ENCODE peak calls at places on chromosomes 7 and 10, in four cellular contexts. One of them, this sample, is unnamed.

GRCh38 chr7:158237672-158238335 is 349.8 kb downstream of the PTPRN2 start:
- DNase-seq in neuronal stem cell: no peak
- DNase-seq in H1: no peak
- DNase-seq in mesenchymal stem cell: no peak
- DNase-seq in this sample: no peak

GRCh38 chr7:116439005-116439404 is 60.5 kb upstream of the CAV2 start:
- DNase-seq in neuronal stem cell: no peak
- DNase-seq in H1: no peak
- DNase-seq in mesenchymal stem cell: no peak
- DNase-seq in this sample: no peak

GRCh38 chr10:25501912-25502311 is 327.1 kb downstream of the GPR158 start:
- DNase-seq in neuronal stem cell: no peak
- DNase-seq in H1: no peak
- DNase-seq in mesenchymal stem cell: no peak
- DNase-seq in this sample: peak; percentile 85

GRCh38 chr7:154869436-154869835 is 133.5 kb downstream of the PAXIP1 start:
- DNase-seq in neuronal stem cell: no peak
- DNase-seq in H1: no peak
- DNase-seq in mesenchymal stem cell: no peak
- DNase-seq in this sample: no peak

GRCh38 chr7:89760690-89761089 is 393.6 kb upstream of the STEAP1 start:
- DNase-seq in neuronal stem cell: no peak
- DNase-seq in H1: no peak
- DNase-seq in mesenchymal stem cell: no peak
- DNase-seq in this sample: no peak

GRCh38 chr7:36487756-36488336 is 98.2 kb downstream of the ANLN start:
- DNase-seq in neuronal stem cell: peak; percentile 42
- DNase-seq in H1: no peak
- DNase-seq in mesenchymal stem cell: peak; percentile 69
- DNase-seq in this sample: peak; percentile 74

GRCh38 chr7:2012981-2013380 is 219.8 kb downstream of the MAD1L1 start:
- DNase-seq in neuronal stem cell: no peak
- DNase-seq in H1: no peak
- DNase-seq in mesenchymal stem cell: no peak
- DNase-seq in this sample: no peak

GRCh38 chr7:7654964-7655363 is 14.4 kb downstream of the UMAD1 start:
- DNase-seq in neuronal stem cell: no peak
- DNase-seq in H1: no peak
- DNase-seq in mesenchymal stem cell: no peak
- DNase-seq in this sample: no peak

GRCh38 chr10:106819490-106819889 is 345.0 kb downstream of the SORCS1 start:
- DNase-seq in neuronal stem cell: no peak
- DNase-seq in H1: no peak
- DNase-seq in mesenchymal stem cell: no peak
- DNase-seq in this sample: no peak

GRCh38 chr10:43199088-43199683 is 60.9 kb downstream of the CSGALNACT2 start:
- DNase-seq in neuronal stem cell: no peak
- DNase-seq in H1: no peak
- DNase-seq in mesenchymal stem cell: no peak
- DNase-seq in this sample: no peak

GRCh38 chr7:47534322-47535032 is 47.4 kb downstream of the TNS3 start:
- DNase-seq in neuronal stem cell: peak; percentile 49
- DNase-seq in H1: no peak
- DNase-seq in mesenchymal stem cell: peak; percentile 69
- DNase-seq in this sample: peak; percentile 86

GRCh38 chr10:69051710-69052487 is 36.0 kb upstream of the SRGN start:
- DNase-seq in neuronal stem cell: peak; percentile 17
- DNase-seq in H1: no peak
- DNase-seq in mesenchymal stem cell: no peak
- DNase-seq in this sample: no peak

GRCh38 chr10:63365976-63366765 is 99.6 kb downstream of the JMJD1C start:
- DNase-seq in neuronal stem cell: peak; percentile 4
- DNase-seq in H1: no peak
- DNase-seq in mesenchymal stem cell: no peak
- DNase-seq in this sample: no peak

GRCh38 chr7:127251048-127251451 is 1.7 kb downstream of the GRM8 start:
- DNase-seq in neuronal stem cell: no peak
- DNase-seq in H1: no peak
- DNase-seq in mesenchymal stem cell: no peak
- DNase-seq in this sample: no peak

DNA sequence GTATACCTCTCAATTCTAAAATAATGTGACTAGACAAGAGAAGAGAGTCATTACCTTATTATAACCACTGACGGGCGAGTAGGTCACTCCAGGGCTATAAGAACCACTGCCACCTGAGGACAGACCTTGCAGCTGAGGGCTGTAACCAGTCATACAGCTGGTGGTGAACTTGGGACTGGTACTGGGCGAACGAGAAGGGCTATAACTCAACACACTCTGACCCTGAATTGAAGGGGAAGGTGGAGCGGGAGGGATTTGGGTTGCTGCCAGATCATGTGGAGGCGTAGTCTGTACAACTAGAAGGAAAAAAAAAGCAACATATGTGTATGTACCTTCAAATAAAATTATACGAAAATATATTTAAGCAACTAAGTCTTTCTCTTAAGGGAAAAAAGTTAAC is 3.4 kb downstream of the TMEM209 start:
- DNase-seq in neuronal stem cell: no peak
- DNase-seq in H1: no peak
- DNase-seq in mesenchymal stem cell: no peak
- DNase-seq in this sample: no peak
- H3K36me3 ChIP-seq in neuronal stem cell: peaks cover 74% of the 10 kb centered on the region
- H3K36me3 ChIP-seq in H1: peaks cover 19% of the 10 kb centered on the region
- H3K36me3 ChIP-seq in mesenchymal stem cell: peaks cover 4% of the 10 kb centered on the region
- H3K36me3 ChIP-seq in this sample: peaks cover 9% of the 10 kb centered on the region

DNA sequence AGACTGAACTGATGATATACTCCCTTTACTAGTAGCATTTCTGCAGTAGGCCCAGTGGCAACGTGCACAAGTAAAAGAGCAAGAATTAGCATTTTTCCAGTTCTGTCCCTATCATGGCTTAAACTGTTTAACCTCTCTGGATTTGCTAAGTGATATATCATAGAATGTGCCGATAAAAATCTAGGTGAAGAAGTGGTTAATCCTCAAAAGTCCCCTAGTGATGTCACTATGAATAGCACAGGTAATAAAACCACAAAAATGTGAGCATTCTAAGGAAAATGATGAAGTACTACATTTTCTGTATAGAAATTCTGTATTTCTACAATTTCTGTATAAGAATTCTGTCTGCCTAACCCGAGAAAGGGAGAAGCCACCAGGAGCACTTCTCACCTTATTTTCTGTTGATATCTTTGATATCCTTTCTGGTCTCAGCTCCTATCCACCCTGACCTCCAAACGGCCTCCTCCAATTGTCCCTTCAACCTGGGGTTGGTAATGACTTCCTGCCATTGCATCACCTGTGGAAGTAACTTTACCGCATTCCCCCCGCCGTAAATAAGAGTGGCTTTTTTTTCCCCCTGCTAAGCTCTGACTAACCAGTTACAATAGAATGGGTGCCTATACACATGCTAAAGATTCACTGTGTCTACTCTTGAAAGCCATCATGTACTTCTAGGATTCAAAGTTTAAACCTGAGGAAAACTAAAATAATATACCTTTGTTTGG is 155.9 kb upstream of the ASAH2 start:
- DNase-seq in neuronal stem cell: no peak
- DNase-seq in H1: peak; percentile 33
- DNase-seq in mesenchymal stem cell: no peak
- DNase-seq in this sample: peak; percentile 77
- H2BK12ac ChIP-seq in neuronal stem cell: no peak overlapping the region
- H2BK12ac ChIP-seq in H1: peak overlapping the region; percentile 91
- H2BK12ac ChIP-seq in mesenchymal stem cell: no peak overlapping the region
- H2BK12ac ChIP-seq in this sample: no peak overlapping the region

DNA sequence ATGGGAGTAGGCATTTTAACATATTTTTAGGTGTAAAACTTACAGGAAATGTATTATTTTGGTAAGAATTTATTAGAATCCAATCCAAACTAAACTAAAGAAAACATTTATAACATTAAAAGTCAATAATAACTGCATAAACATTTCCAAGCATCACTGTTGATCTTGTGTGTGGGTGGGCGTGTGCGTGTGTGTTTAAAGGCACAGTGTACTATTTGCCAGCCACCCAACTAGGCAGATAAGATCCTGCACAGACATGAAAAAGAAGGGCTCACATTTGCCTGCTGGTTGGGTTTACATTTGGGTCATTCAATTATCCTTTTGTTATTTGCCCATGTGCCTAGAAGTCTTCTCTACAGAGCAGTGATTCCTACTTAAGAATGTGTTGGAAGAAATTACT is 31.0 kb upstream of the WNT16 start:
- DNase-seq in neuronal stem cell: no peak
- DNase-seq in H1: no peak
- DNase-seq in mesenchymal stem cell: no peak
- DNase-seq in this sample: no peak
- H2AFZ ChIP-seq in neuronal stem cell: no peak overlapping the region
- H2AFZ ChIP-seq in H1: peak overlapping the region; percentile 10
- H2AFZ ChIP-seq in mesenchymal stem cell: no peak overlapping the region
- H2AFZ ChIP-seq in this sample: no peak overlapping the region

GRCh38 chr7:4787947-4788626 is 12.7 kb downstream of the AP5Z1 start:
- DNase-seq in neuronal stem cell: no peak
- DNase-seq in H1: no peak
- DNase-seq in mesenchymal stem cell: no peak
- DNase-seq in this sample: no peak

GRCh38 chr7:4788627-4789189 is 13.3 kb downstream of the AP5Z1 start:
- DNase-seq in neuronal stem cell: no peak
- DNase-seq in H1: no peak
- DNase-seq in mesenchymal stem cell: no peak
- DNase-seq in this sample: no peak

GRCh38 chr7:4786015-4786414 is 10.6 kb downstream of the AP5Z1 start:
- DNase-seq in neuronal stem cell: no peak
- DNase-seq in H1: no peak
- DNase-seq in mesenchymal stem cell: no peak
- DNase-seq in this sample: peak; percentile 75

GRCh38 chr7:4789194-4790077 is 14.0 kb downstream of the AP5Z1 start:
- DNase-seq in neuronal stem cell: no peak
- DNase-seq in H1: no peak
- DNase-seq in mesenchymal stem cell: no peak
- DNase-seq in this sample: no peak

DNA sequence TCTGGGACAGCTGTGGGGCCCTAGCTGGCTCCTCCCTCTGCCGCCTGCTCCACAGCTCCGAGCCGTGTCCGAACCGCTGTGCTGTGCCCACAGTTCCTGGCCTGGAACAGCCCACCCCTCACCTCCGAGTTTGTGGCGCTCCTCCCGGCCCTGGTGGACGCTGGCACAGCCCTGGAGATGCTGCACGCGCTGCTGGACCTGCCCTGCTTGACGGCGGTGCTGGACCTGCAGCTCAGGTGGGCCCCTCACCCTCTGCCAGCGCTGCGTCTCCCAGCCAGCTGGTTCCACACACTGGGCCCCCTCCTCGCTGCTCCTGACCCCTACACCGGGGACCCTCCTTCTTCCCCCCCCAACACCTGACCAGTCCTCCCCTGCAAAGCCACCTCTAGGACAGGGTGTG is 12.1 kb downstream of the AP5Z1 start:
- DNase-seq in neuronal stem cell: no peak
- DNase-seq in H1: no peak
- DNase-seq in mesenchymal stem cell: no peak
- DNase-seq in this sample: no peak
- H3K36me3 ChIP-seq in neuronal stem cell: peaks cover 72% of the 10 kb centered on the region
- H3K36me3 ChIP-seq in H1: peaks cover 3% of the 10 kb centered on the region
- H3K36me3 ChIP-seq in mesenchymal stem cell: peaks cover 100% of the 10 kb centered on the region
- H3K36me3 ChIP-seq in this sample: peaks cover 95% of the 10 kb centered on the region

GRCh38 chr10:110670335-110670734 is 26.2 kb downstream of the RBM20 start:
- DNase-seq in neuronal stem cell: no peak
- DNase-seq in H1: no peak
- DNase-seq in mesenchymal stem cell: no peak
- DNase-seq in this sample: no peak

GRCh38 chr10:110664483-110665420 is 20.6 kb downstream of the RBM20 start:
- DNase-seq in neuronal stem cell: no peak
- DNase-seq in H1: no peak
- DNase-seq in mesenchymal stem cell: peak; percentile 96
- DNase-seq in this sample: peak; percentile 71

GRCh38 chr10:110668443-110668842 is 24.3 kb downstream of the RBM20 start:
- DNase-seq in neuronal stem cell: no peak
- DNase-seq in H1: no peak
- DNase-seq in mesenchymal stem cell: no peak
- DNase-seq in this sample: no peak

GRCh38 chr10:110666673-110667072 is 22.5 kb downstream of the RBM20 start:
- DNase-seq in neuronal stem cell: no peak
- DNase-seq in H1: no peak
- DNase-seq in mesenchymal stem cell: no peak
- DNase-seq in this sample: no peak

GRCh38 chr10:110667620-110668343 is 23.6 kb downstream of the RBM20 start:
- DNase-seq in neuronal stem cell: no peak
- DNase-seq in H1: peak; percentile 76
- DNase-seq in mesenchymal stem cell: no peak
- DNase-seq in this sample: no peak
- H2BK12ac ChIP-seq in neuronal stem cell: no peak overlapping the region
- H2BK12ac ChIP-seq in H1: peak overlapping the region; percentile 91
- H2BK12ac ChIP-seq in mesenchymal stem cell: no peak overlapping the region
- H2BK12ac ChIP-seq in this sample: no peak overlapping the region

DNA sequence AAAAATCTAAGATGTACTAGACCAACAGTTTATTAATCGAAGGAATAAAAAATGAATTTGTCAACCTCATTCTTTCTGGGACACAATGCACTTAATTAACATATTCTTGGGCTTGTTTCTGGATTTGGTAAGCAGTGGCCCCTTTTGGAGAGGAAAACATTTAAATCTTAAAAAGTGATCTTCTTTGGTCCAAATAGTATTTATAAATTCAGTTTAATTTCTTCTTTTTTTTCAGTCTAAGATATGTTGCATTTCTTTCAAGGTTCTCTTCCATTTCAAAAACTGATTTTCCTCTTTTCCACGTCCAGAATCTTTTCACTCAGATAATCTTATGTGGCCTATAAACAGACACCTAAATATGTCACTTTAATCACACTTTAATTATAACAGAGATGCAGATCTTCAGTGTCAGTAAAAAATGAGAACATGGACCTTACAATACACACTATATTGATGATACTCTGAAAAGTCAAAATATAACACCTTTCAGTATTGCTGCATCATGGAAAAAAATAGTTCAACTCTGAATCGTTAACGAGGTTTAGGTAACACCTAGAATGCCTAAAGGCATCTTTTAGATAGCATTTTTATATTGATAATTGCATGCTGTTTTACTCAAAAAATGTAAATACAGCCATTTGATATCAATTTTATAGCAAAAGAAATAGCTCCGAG is 3.9 kb upstream of the SKIDA1 start:
- DNase-seq in neuronal stem cell: no peak
- DNase-seq in H1: no peak
- DNase-seq in mesenchymal stem cell: no peak
- DNase-seq in this sample: no peak
- H2AFZ ChIP-seq in neuronal stem cell: no peak overlapping the region
- H2AFZ ChIP-seq in H1: no peak overlapping the region
- H2AFZ ChIP-seq in mesenchymal stem cell: no peak overlapping the region
- H2AFZ ChIP-seq in this sample: no peak overlapping the region

GRCh38 chr7:128755816-128756476 is 16.8 kb downstream of the CALU start:
- DNase-seq in neuronal stem cell: no peak
- DNase-seq in H1: no peak
- DNase-seq in mesenchymal stem cell: peak; percentile 84
- DNase-seq in this sample: peak; percentile 69
- H3K36me3 ChIP-seq in neuronal stem cell: peaks cover 95% of the 10 kb centered on the region
- H3K36me3 ChIP-seq in H1: peaks cover 35% of the 10 kb centered on the region
- H3K36me3 ChIP-seq in mesenchymal stem cell: peaks cover 22% of the 10 kb centered on the region
- H3K36me3 ChIP-seq in this sample: peaks cover 20% of the 10 kb centered on the region